ENCODE peak calls at places on chromosomes 7 and 10, in four cellular contexts. One of them, this sample, is unnamed.
A peak's percentile ranks its signal among the peaks of the same experiment; 100 is the strongest.

GRCh38 chr10:106973301-106973700 is 191.2 kb downstream of the SORCS1 start:
- DNase-seq in heart right ventricle: no peak
- DNase-seq in astrocyte: no peak
- DNase-seq in CD8-positive, alpha-beta memory T cell: no peak
- DNase-seq in this sample: no peak

GRCh38 chr10:122682522-122682921 is 17.1 kb downstream of the C10orf120 start:
- DNase-seq in heart right ventricle: peak; percentile 60
- DNase-seq in astrocyte: no peak
- DNase-seq in CD8-positive, alpha-beta memory T cell: no peak
- DNase-seq in this sample: no peak

GRCh38 chr7:47458057-47458456 is 123.9 kb downstream of the TNS3 start:
- DNase-seq in heart right ventricle: peak; percentile 63
- DNase-seq in astrocyte: peak; percentile 93
- DNase-seq in CD8-positive, alpha-beta memory T cell: no peak
- DNase-seq in this sample: peak; percentile 84

GRCh38 chr7:29084832-29085231 is 61.5 kb downstream of the CPVL start:
- DNase-seq in heart right ventricle: no peak
- DNase-seq in astrocyte: no peak
- DNase-seq in CD8-positive, alpha-beta memory T cell: no peak
- DNase-seq in this sample: no peak

GRCh38 chr7:30845426-30846135 is 66.1 kb upstream of the AQP1 start:
- DNase-seq in heart right ventricle: peak; percentile 41
- DNase-seq in astrocyte: peak; percentile 30
- DNase-seq in CD8-positive, alpha-beta memory T cell: no peak
- DNase-seq in this sample: no peak

GRCh38 chr7:49776994-49777393 is 3.6 kb downstream of the VWC2 start:
- DNase-seq in heart right ventricle: peak; percentile 27
- DNase-seq in astrocyte: no peak
- DNase-seq in CD8-positive, alpha-beta memory T cell: no peak
- DNase-seq in this sample: no peak

GRCh38 chr10:72257051-72257892 is 16.5 kb upstream of the DDIT4 start:
- DNase-seq in heart right ventricle: no peak
- DNase-seq in astrocyte: no peak
- DNase-seq in CD8-positive, alpha-beta memory T cell: no peak
- DNase-seq in this sample: no peak

GRCh38 chr10:121216295-121216694 is 365.1 kb downstream of the WDR11 start:
- DNase-seq in heart right ventricle: no peak
- DNase-seq in astrocyte: no peak
- DNase-seq in CD8-positive, alpha-beta memory T cell: no peak
- DNase-seq in this sample: no peak

GRCh38 chr10:113317476-113317875 is 235.4 kb upstream of the HABP2 start:
- DNase-seq in heart right ventricle: no peak
- DNase-seq in astrocyte: no peak
- DNase-seq in CD8-positive, alpha-beta memory T cell: no peak
- DNase-seq in this sample: no peak

GRCh38 chr10:77795426-77796055 is 131.0 kb downstream of the DLG5 start:
- DNase-seq in heart right ventricle: no peak
- DNase-seq in astrocyte: no peak
- DNase-seq in CD8-positive, alpha-beta memory T cell: no peak
- DNase-seq in this sample: no peak

GRCh38 chr10:51246156-51246555 is 171.9 kb downstream of the PRKG1 start:
- DNase-seq in heart right ventricle: no peak
- DNase-seq in astrocyte: peak; percentile 6
- DNase-seq in CD8-positive, alpha-beta memory T cell: no peak
- DNase-seq in this sample: no peak

GRCh38 chr7:6655636-6656385 is 18.7 kb downstream of the ZNF316 start:
- DNase-seq in heart right ventricle: no peak
- DNase-seq in astrocyte: no peak
- DNase-seq in CD8-positive, alpha-beta memory T cell: no peak
- DNase-seq in this sample: no peak

GRCh38 chr7:147992698-147993097 is 597.9 kb upstream of the C7orf33 start:
- DNase-seq in heart right ventricle: no peak
- DNase-seq in astrocyte: no peak
- DNase-seq in CD8-positive, alpha-beta memory T cell: no peak
- DNase-seq in this sample: no peak

GRCh38 chr10:49225218-49225876 is 37.2 kb upstream of the TMEM273 start:
- DNase-seq in heart right ventricle: no peak
- DNase-seq in astrocyte: no peak
- DNase-seq in CD8-positive, alpha-beta memory T cell: no peak
- DNase-seq in this sample: no peak

GRCh38 chr7:50812847-50813475 is 30.3 kb upstream of the GRB10 start:
- DNase-seq in heart right ventricle: peak; percentile 92
- DNase-seq in astrocyte: peak; percentile 79
- DNase-seq in CD8-positive, alpha-beta memory T cell: no peak
- DNase-seq in this sample: peak; percentile 73

GRCh38 chr7:43077285-43077684 is 35.2 kb upstream of the HECW1 start:
- DNase-seq in heart right ventricle: no peak
- DNase-seq in astrocyte: no peak
- DNase-seq in CD8-positive, alpha-beta memory T cell: no peak
- DNase-seq in this sample: no peak

GRCh38 chr10:26372513-26373354 is 65.4 kb upstream of the APBB1IP start:
- DNase-seq in heart right ventricle: no peak
- DNase-seq in astrocyte: no peak
- DNase-seq in CD8-positive, alpha-beta memory T cell: no peak
- DNase-seq in this sample: no peak

GRCh38 chr7:142353147-142354058 is 95.5 kb upstream of the PRSS58 start:
- DNase-seq in heart right ventricle: no peak
- DNase-seq in astrocyte: no peak
- DNase-seq in CD8-positive, alpha-beta memory T cell: peak; percentile 18
- DNase-seq in this sample: no peak

GRCh38 chr10:104657458-104657857 is 16.4 kb downstream of the SORCS3 start:
- DNase-seq in heart right ventricle: no peak
- DNase-seq in astrocyte: peak; percentile 35
- DNase-seq in CD8-positive, alpha-beta memory T cell: no peak
- DNase-seq in this sample: no peak

GRCh38 chr10:56348101-56348500 is 13.0 kb downstream of the ZWINT start:
- DNase-seq in heart right ventricle: no peak
- DNase-seq in astrocyte: no peak
- DNase-seq in CD8-positive, alpha-beta memory T cell: no peak
- DNase-seq in this sample: no peak

GRCh38 chr10:6924166-6924565 is 344.1 kb upstream of the PRKCQ start:
- DNase-seq in heart right ventricle: no peak
- DNase-seq in astrocyte: peak; percentile 46
- DNase-seq in CD8-positive, alpha-beta memory T cell: no peak
- DNase-seq in this sample: no peak

GRCh38 chr10:72255977-72256729 is 17.6 kb upstream of the DDIT4 start:
- DNase-seq in heart right ventricle: no peak
- DNase-seq in astrocyte: no peak
- DNase-seq in CD8-positive, alpha-beta memory T cell: no peak
- DNase-seq in this sample: no peak

GRCh38 chr10:125037145-125037544 is 95.2 kb downstream of the ZRANB1 start:
- DNase-seq in heart right ventricle: no peak
- DNase-seq in astrocyte: peak; percentile 83
- DNase-seq in CD8-positive, alpha-beta memory T cell: no peak
- DNase-seq in this sample: peak; percentile 66

GRCh38 chr7:103391150-103391549 is 43.7 kb downstream of the PSMC2 start:
- DNase-seq in heart right ventricle: no peak
- DNase-seq in astrocyte: no peak
- DNase-seq in CD8-positive, alpha-beta memory T cell: no peak
- DNase-seq in this sample: no peak

GRCh38 chr7:131327049-131327625 is 539 bp upstream of the MKLN1 start:
- DNase-seq in heart right ventricle: peak; percentile 52
- DNase-seq in astrocyte: peak; percentile 74
- DNase-seq in CD8-positive, alpha-beta memory T cell: no peak
- DNase-seq in this sample: peak; percentile 29

GRCh38 chr7:134311807-134312206 is 4.9 kb downstream of the SLC35B4 start:
- DNase-seq in heart right ventricle: no peak
- DNase-seq in astrocyte: no peak
- DNase-seq in CD8-positive, alpha-beta memory T cell: no peak
- DNase-seq in this sample: no peak

GRCh38 chr10:78925800-78926319 is 142.9 kb upstream of the ZMIZ1 start:
- DNase-seq in heart right ventricle: no peak
- DNase-seq in astrocyte: peak; percentile 99
- DNase-seq in CD8-positive, alpha-beta memory T cell: no peak
- DNase-seq in this sample: no peak

GRCh38 chr10:46237815-46238510 is 48.8 kb upstream of the ANTXRL start:
- DNase-seq in heart right ventricle: no peak
- DNase-seq in astrocyte: no peak
- DNase-seq in CD8-positive, alpha-beta memory T cell: no peak
- DNase-seq in this sample: no peak

DNA sequence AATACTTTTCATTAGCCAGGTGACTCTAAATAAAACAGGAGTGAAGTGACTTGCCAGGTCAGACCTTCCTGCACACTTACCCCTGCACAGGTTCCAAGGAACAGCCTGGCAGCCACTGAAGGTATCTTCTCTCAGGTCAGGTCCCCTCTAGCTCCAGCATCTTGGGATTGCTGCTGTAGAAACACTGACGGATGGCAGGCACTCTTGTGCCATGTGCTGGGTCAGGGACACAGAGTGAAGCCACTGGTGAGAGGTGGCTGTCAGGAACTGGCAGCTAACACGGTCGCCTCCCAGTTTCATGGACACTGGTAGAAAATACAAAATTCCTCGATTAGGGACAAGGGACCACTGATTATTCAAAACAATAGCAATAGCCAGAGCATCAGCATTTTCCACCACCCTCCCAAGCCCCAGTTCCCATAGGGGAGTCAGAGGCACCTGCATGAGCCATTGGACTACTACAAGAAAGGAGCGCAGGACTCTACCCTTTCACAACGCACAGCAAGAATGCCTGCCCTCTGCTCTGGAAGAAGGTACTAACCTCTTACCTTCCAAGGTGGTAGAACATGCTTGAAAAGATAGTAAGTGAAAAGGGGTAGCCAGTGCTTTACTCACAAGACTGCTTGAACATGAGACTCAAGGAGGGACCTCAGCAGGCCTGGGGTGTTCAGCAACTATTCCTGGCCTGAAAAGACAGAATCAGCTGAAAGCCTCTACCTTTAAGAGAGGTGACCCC is 5.1 kb upstream of the MYO1G start:
- DNase-seq in heart right ventricle: no peak
- DNase-seq in astrocyte: no peak
- DNase-seq in CD8-positive, alpha-beta memory T cell: no peak
- DNase-seq in this sample: no peak
- H3K4me3 ChIP-seq in heart right ventricle: no peak overlapping the region
- H3K4me3 ChIP-seq in astrocyte: peak overlapping the region; percentile 93
- H3K4me3 ChIP-seq in CD8-positive, alpha-beta memory T cell: no peak overlapping the region
- H3K4me3 ChIP-seq in this sample: no peak overlapping the region

GRCh38 chr7:120709931-120710330 is 148.0 kb downstream of the TSPAN12 start:
- DNase-seq in heart right ventricle: no peak
- DNase-seq in astrocyte: peak; percentile 33
- DNase-seq in CD8-positive, alpha-beta memory T cell: no peak
- DNase-seq in this sample: no peak

GRCh38 chr7:120717166-120717565 is 140.8 kb downstream of the TSPAN12 start:
- DNase-seq in heart right ventricle: no peak
- DNase-seq in astrocyte: no peak
- DNase-seq in CD8-positive, alpha-beta memory T cell: no peak
- DNase-seq in this sample: no peak

GRCh38 chr7:120718361-120718760 is 139.6 kb downstream of the TSPAN12 start:
- DNase-seq in heart right ventricle: no peak
- DNase-seq in astrocyte: no peak
- DNase-seq in CD8-positive, alpha-beta memory T cell: no peak
- DNase-seq in this sample: no peak

GRCh38 chr7:120716306-120716705 is 141.6 kb downstream of the TSPAN12 start:
- DNase-seq in heart right ventricle: no peak
- DNase-seq in astrocyte: no peak
- DNase-seq in CD8-positive, alpha-beta memory T cell: no peak
- DNase-seq in this sample: no peak

DNA sequence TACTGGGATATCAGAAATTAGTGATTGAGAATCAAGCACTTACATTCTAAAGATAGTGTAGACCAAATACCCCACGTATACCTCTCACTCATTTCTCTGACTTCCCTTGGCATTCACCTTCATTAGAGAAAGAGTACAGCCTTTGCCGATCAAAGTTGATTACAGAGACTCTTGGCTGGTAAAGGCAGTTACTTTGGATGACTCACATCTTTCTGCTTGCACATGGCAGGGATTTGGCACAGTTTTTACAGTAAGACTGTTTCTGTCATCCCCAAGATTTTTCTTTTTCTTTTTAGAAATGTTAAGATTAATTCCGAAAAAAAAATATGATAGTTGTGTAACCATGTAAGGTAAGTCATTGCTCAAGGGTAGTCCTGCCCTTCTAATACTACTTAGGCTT is 143.0 kb downstream of the TSPAN12 start:
- DNase-seq in heart right ventricle: no peak
- DNase-seq in astrocyte: peak; percentile 27
- DNase-seq in CD8-positive, alpha-beta memory T cell: no peak
- DNase-seq in this sample: no peak
- H3K4me1 ChIP-seq in heart right ventricle: no peaks in the 10 kb centered on the region
- H3K4me1 ChIP-seq in astrocyte: no peaks in the 10 kb centered on the region
- H3K4me1 ChIP-seq in CD8-positive, alpha-beta memory T cell: no peaks in the 10 kb centered on the region
- H3K4me1 ChIP-seq in this sample: no peaks in the 10 kb centered on the region

DNA sequence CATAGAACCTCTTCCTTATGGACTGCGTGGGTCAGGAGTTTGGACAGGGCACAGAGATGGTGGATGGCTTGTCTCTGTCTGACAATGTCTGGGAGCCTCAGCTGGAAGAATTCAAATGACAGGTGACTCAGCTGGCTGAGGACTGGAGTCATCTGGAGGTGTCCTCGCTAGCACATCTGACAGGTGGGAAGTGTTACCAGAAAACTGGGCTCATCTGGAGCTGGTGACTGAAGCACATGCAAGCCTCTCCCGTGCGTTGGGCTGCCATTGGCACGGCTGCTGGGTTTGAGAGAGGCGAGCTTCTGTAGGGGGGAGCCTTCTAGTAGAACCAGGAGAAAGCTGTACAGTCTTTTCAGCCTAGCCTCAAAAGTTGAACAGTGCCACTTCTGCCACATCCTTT is 71.0 kb downstream of the CELF2 start:
- DNase-seq in heart right ventricle: no peak
- DNase-seq in astrocyte: no peak
- DNase-seq in CD8-positive, alpha-beta memory T cell: no peak
- DNase-seq in this sample: no peak
- H3K36me3 ChIP-seq in heart right ventricle: no peaks in the 10 kb centered on the region
- H3K36me3 ChIP-seq in astrocyte: no peaks in the 10 kb centered on the region
- H3K36me3 ChIP-seq in CD8-positive, alpha-beta memory T cell: no peaks in the 10 kb centered on the region
- H3K36me3 ChIP-seq in this sample: no peaks in the 10 kb centered on the region

GRCh38 chr7:117871401-117871777 is 1.9 kb downstream of the CTTNBP2 start:
- DNase-seq in heart right ventricle: no peak
- DNase-seq in astrocyte: no peak
- DNase-seq in CD8-positive, alpha-beta memory T cell: no peak
- DNase-seq in this sample: no peak

GRCh38 chr7:117871778-117872538 is 1.3 kb downstream of the CTTNBP2 start:
- DNase-seq in heart right ventricle: no peak
- DNase-seq in astrocyte: no peak
- DNase-seq in CD8-positive, alpha-beta memory T cell: no peak
- DNase-seq in this sample: no peak

GRCh38 chr7:117873933-117874530 is 791 bp upstream of the CTTNBP2 start:
- DNase-seq in heart right ventricle: no peak
- DNase-seq in astrocyte: no peak
- DNase-seq in CD8-positive, alpha-beta memory T cell: no peak
- DNase-seq in this sample: no peak

GRCh38 chr7:117873056-117873932 is at the start of gene CTTNBP2:
- DNase-seq in heart right ventricle: peak; percentile 33
- DNase-seq in astrocyte: peak; percentile 40
- DNase-seq in CD8-positive, alpha-beta memory T cell: no peak
- DNase-seq in this sample: peak; percentile 57

DNA sequence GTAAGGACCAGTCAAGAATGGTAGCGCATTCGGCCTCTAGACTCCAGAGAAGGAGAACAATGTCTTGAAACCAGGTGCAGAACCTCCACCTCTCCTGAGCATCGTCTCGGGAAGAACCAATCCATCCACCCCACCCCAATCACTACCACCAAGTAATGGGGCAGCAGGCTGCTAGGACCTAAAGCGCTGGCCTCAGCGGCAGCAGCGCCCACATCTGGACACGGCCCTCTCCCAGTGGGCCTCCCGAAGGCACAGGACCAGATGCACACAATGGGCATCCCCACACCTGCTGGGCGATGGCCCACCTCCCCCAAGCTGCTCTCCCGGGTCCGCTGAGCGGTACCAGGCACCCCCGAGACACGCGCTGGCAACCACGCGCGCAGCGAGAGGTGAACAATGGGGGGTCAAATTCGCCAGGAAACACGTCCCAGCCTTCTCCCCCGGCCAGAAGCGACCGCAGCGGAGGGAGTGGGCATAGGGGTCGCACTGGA is 631 bp downstream of the CTTNBP2 start:
- DNase-seq in heart right ventricle: peak; percentile 5
- DNase-seq in astrocyte: no peak
- DNase-seq in CD8-positive, alpha-beta memory T cell: no peak
- DNase-seq in this sample: no peak
- H3K4me3 ChIP-seq in heart right ventricle: peak overlapping the region; percentile 57
- H3K4me3 ChIP-seq in astrocyte: peak overlapping the region; percentile 73
- H3K4me3 ChIP-seq in CD8-positive, alpha-beta memory T cell: no peak overlapping the region
- H3K4me3 ChIP-seq in this sample: peak overlapping the region; percentile 45